ENCODE peak calls at places on chromosomes 11 and 22, in six cellular contexts. O is fibroblast of the conjunctiva, R is neural progenitor cell, P is endodermal cell, F is left kidney, V is OCI-M1. A is an unnamed sample.

GRCh38 chr22:50739894-50740293 is 1.9 kb downstream of the ACR start:
- DNase-seq in P (peak), V (no peak), O (no peak), R (no peak), F (no peak), A (no peak)

GRCh38 chr22:22019659-22020424 is 37.3 kb upstream of the TOP3B start:
- DNase-seq in O (no peak), F (peak), V (no peak), P (no peak), R (no peak), A (no peak)

GRCh38 chr22:50523806-50524663 is 1.4 kb downstream of the SCO2 start:
- DNase-seq in P (no peak), R (no peak), O (no peak), F (no peak), V (peak), A (peak)

GRCh38 chr11:106717222-106717621 is 301.1 kb downstream of the GUCY1A2 start:
- DNase-seq in R (no peak), P (no peak), O (no peak), F (no peak), V (no peak), A (no peak)

GRCh38 chr22:20238567-20239062 is 29.5 kb downstream of the RTN4R start:
- DNase-seq in O (no peak), P (peak), F (peak), R (peak), V (peak), A (peak)

GRCh38 chr11:18064450-18065048 is 18.5 kb upstream of the TPH1 start:
- DNase-seq in P (no peak), R (no peak), O (no peak), F (peak), V (no peak), A (no peak)

GRCh38 chr11:18723991-18724390 is 2.0 kb downstream of the IGSF22 start:
- DNase-seq in O (no peak), V (no peak), R (no peak), F (peak), P (no peak), A (no peak)

GRCh38 chr11:10051868-10052586 is 242.0 kb downstream of the SBF2 start:
- DNase-seq in F (no peak), V (no peak), O (no peak), R (no peak), P (no peak), A (no peak)

GRCh38 chr11:6604081-6604626 is 580 bp downstream of the ILK start:
- DNase-seq in P (peak), F (peak), O (peak), R (peak), V (peak), A (peak)

GRCh38 chr11:3866206-3866605 is 10.7 kb downstream of the STIM1 start:
- DNase-seq in P (no peak), R (no peak), O (no peak), V (peak), F (peak), A (no peak)

GRCh38 chr11:72222106-72222891 is 2.3 kb upstream of the INPPL1 start:
- DNase-seq in O (no peak), V (no peak), R (peak), P (peak), F (no peak), A (peak)

A was measured in H7.